ENCODE peak calls at places on chromosomes 13 and 19, in five cellular contexts. One of them, this sample, is unnamed.

GRCh38 chr19:7718668-7719067 is 13.2 kb downstream of the CLEC4G start:
- DNase-seq in hepatocyte: no peak
- DNase-seq in lower lobe of right lung: no peak
- DNase-seq in WERI-Rb-1: no peak
- DNase-seq in astrocyte of the spinal cord: no peak
- DNase-seq in this sample: no peak

GRCh38 chr19:46722004-46722380 is 5.1 kb upstream of the PRKD2 start:
- DNase-seq in lower lobe of right lung: no peak
- DNase-seq in astrocyte of the spinal cord: no peak
- DNase-seq in WERI-Rb-1: no peak
- DNase-seq in hepatocyte: no peak
- DNase-seq in this sample: no peak

GRCh38 chr19:39509233-39509632 is 5.7 kb upstream of the SELENOV start:
- DNase-seq in astrocyte of the spinal cord: no peak
- DNase-seq in lower lobe of right lung: no peak
- DNase-seq in WERI-Rb-1: no peak
- DNase-seq in hepatocyte: no peak
- DNase-seq in this sample: no peak

GRCh38 chr13:52356327-52356726 is 49.6 kb downstream of the THSD1 start:
- DNase-seq in hepatocyte: no peak
- DNase-seq in lower lobe of right lung: no peak
- DNase-seq in astrocyte of the spinal cord: peak; percentile 66
- DNase-seq in WERI-Rb-1: no peak
- DNase-seq in this sample: no peak

GRCh38 chr13:33827152-33827551 is 9.2 kb downstream of the RFC3 start:
- DNase-seq in WERI-Rb-1: no peak
- DNase-seq in lower lobe of right lung: no peak
- DNase-seq in astrocyte of the spinal cord: no peak
- DNase-seq in hepatocyte: no peak
- DNase-seq in this sample: no peak

GRCh38 chr19:5131866-5132561 is 163.1 kb downstream of the KDM4B start:
- DNase-seq in lower lobe of right lung: no peak
- DNase-seq in WERI-Rb-1: no peak
- DNase-seq in hepatocyte: peak; percentile 71
- DNase-seq in astrocyte of the spinal cord: no peak
- DNase-seq in this sample: peak; percentile 78

GRCh38 chr13:41694902-41695301 is 237.6 kb downstream of the RGCC start:
- DNase-seq in WERI-Rb-1: no peak
- DNase-seq in lower lobe of right lung: no peak
- DNase-seq in astrocyte of the spinal cord: peak; percentile 97
- DNase-seq in hepatocyte: peak; percentile 78
- DNase-seq in this sample: no peak

GRCh38 chr19:5436101-5436947 is 18.9 kb upstream of the ZNRF4 start:
- DNase-seq in hepatocyte: peak; percentile 68
- DNase-seq in WERI-Rb-1: peak; percentile 92
- DNase-seq in astrocyte of the spinal cord: peak; percentile 55
- DNase-seq in lower lobe of right lung: no peak
- DNase-seq in this sample: peak; percentile 95

GRCh38 chr13:67101730-67102467 is 128.2 kb downstream of the PCDH9 start:
- DNase-seq in astrocyte of the spinal cord: peak; percentile 15
- DNase-seq in WERI-Rb-1: no peak
- DNase-seq in lower lobe of right lung: no peak
- DNase-seq in hepatocyte: peak; percentile 8
- DNase-seq in this sample: no peak

GRCh38 chr19:1491114-1491848 is at the start of gene REEP6:
- DNase-seq in astrocyte of the spinal cord: no peak
- DNase-seq in hepatocyte: no peak
- DNase-seq in lower lobe of right lung: no peak
- DNase-seq in WERI-Rb-1: no peak
- DNase-seq in this sample: no peak
- TF ChIP-seq CTCF in astrocyte of the spinal cord: no peak
- TF ChIP-seq CTCF in hepatocyte: no peak
- TF ChIP-seq CTCF in lower lobe of right lung: no peak
- TF ChIP-seq CTCF in WERI-Rb-1: peak; percentile 8
- TF ChIP-seq CTCF in this sample: no peak

GRCh38 chr19:50258918-50259372 is 55.5 kb downstream of the MYH14 start:
- DNase-seq in astrocyte of the spinal cord: no peak
- DNase-seq in WERI-Rb-1: no peak
- DNase-seq in lower lobe of right lung: no peak
- DNase-seq in hepatocyte: peak; percentile 41
- DNase-seq in this sample: peak; percentile 57
- TF ChIP-seq CTCF in astrocyte of the spinal cord: peak; percentile 31
- TF ChIP-seq CTCF in WERI-Rb-1: peak; percentile 32
- TF ChIP-seq CTCF in lower lobe of right lung: peak; percentile 59
- TF ChIP-seq CTCF in hepatocyte: peak; percentile 50
- TF ChIP-seq CTCF in this sample: peak; percentile 81

GRCh38 chr19:18637644-18638630 is 1.1 kb downstream of the KLHL26 start:
- DNase-seq in lower lobe of right lung: no peak
- DNase-seq in hepatocyte: peak; percentile 65
- DNase-seq in astrocyte of the spinal cord: no peak
- DNase-seq in WERI-Rb-1: no peak
- DNase-seq in this sample: no peak
- TF ChIP-seq CTCF in lower lobe of right lung: no peak
- TF ChIP-seq CTCF in hepatocyte: no peak
- TF ChIP-seq CTCF in astrocyte of the spinal cord: no peak
- TF ChIP-seq CTCF in WERI-Rb-1: no peak
- TF ChIP-seq CTCF in this sample: no peak

GRCh38 chr13:38868870-38869269 is 121.8 kb downstream of the STOML3 start:
- DNase-seq in astrocyte of the spinal cord: no peak
- DNase-seq in hepatocyte: no peak
- DNase-seq in lower lobe of right lung: no peak
- DNase-seq in WERI-Rb-1: no peak
- DNase-seq in this sample: no peak

GRCh38 chr13:38871275-38871674 is 119.4 kb downstream of the STOML3 start:
- DNase-seq in hepatocyte: no peak
- DNase-seq in lower lobe of right lung: no peak
- DNase-seq in astrocyte of the spinal cord: no peak
- DNase-seq in WERI-Rb-1: no peak
- DNase-seq in this sample: no peak

GRCh38 chr13:38875186-38875875 is 115.3 kb downstream of the STOML3 start:
- DNase-seq in lower lobe of right lung: no peak
- DNase-seq in WERI-Rb-1: no peak
- DNase-seq in hepatocyte: no peak
- DNase-seq in astrocyte of the spinal cord: no peak
- DNase-seq in this sample: no peak

GRCh38 chr13:38868399-38868798 is 122.2 kb downstream of the STOML3 start:
- DNase-seq in lower lobe of right lung: no peak
- DNase-seq in WERI-Rb-1: no peak
- DNase-seq in hepatocyte: no peak
- DNase-seq in astrocyte of the spinal cord: no peak
- DNase-seq in this sample: no peak

GRCh38 chr13:38872693-38873092 is 117.9 kb downstream of the STOML3 start:
- DNase-seq in lower lobe of right lung: peak; percentile 47
- DNase-seq in astrocyte of the spinal cord: peak; percentile 64
- DNase-seq in hepatocyte: peak; percentile 69
- DNase-seq in WERI-Rb-1: peak; percentile 50
- DNase-seq in this sample: peak; percentile 76
- TF ChIP-seq CTCF in lower lobe of right lung: peak; percentile 44
- TF ChIP-seq CTCF in astrocyte of the spinal cord: peak; percentile 70
- TF ChIP-seq CTCF in hepatocyte: peak; percentile 69
- TF ChIP-seq CTCF in WERI-Rb-1: peak; percentile 39
- TF ChIP-seq CTCF in this sample: peak; percentile 91

DNA sequence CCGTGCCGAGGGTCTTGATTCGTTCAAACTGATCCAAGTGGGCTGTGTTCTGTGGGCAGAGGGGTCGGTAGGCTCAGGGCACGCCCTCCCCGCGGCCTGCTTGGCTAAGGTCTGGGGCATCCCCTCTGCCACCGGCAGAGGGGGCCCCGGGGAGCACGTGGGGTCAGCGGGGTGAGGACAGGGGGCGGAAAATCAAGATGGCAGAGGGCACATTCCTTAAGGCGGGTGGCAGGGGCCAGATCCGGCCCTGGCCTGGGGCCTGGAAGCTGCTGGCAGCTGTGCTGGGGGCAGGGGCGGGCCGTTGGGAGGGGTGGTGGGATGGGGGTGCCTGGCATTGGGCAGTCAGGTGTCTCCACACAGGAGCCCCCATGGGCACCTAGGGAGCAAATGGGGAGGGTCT is 10.7 kb downstream of the PRKACA start:
- DNase-seq in hepatocyte: no peak
- DNase-seq in WERI-Rb-1: no peak
- DNase-seq in lower lobe of right lung: no peak
- DNase-seq in astrocyte of the spinal cord: no peak
- DNase-seq in this sample: no peak
- TF ChIP-seq CTCF in hepatocyte: no peak
- TF ChIP-seq CTCF in WERI-Rb-1: no peak
- TF ChIP-seq CTCF in lower lobe of right lung: no peak
- TF ChIP-seq CTCF in astrocyte of the spinal cord: no peak
- TF ChIP-seq CTCF in this sample: no peak

GRCh38 chr13:94112227-94112626 is 367.3 kb downstream of the DCT start:
- DNase-seq in lower lobe of right lung: no peak
- DNase-seq in WERI-Rb-1: no peak
- DNase-seq in astrocyte of the spinal cord: peak; percentile 94
- DNase-seq in hepatocyte: no peak
- DNase-seq in this sample: no peak
- TF ChIP-seq CTCF in lower lobe of right lung: no peak
- TF ChIP-seq CTCF in WERI-Rb-1: no peak
- TF ChIP-seq CTCF in astrocyte of the spinal cord: no peak
- TF ChIP-seq CTCF in hepatocyte: no peak
- TF ChIP-seq CTCF in this sample: no peak

GRCh38 chr19:45168767-45169351 is 8.1 kb upstream of the NKPD1 start:
- DNase-seq in WERI-Rb-1: peak; percentile 60
- DNase-seq in astrocyte of the spinal cord: no peak
- DNase-seq in lower lobe of right lung: no peak
- DNase-seq in hepatocyte: peak; percentile 7
- DNase-seq in this sample: no peak
- TF ChIP-seq CTCF in WERI-Rb-1: peak; percentile 30
- TF ChIP-seq CTCF in astrocyte of the spinal cord: no peak
- TF ChIP-seq CTCF in lower lobe of right lung: no peak
- TF ChIP-seq CTCF in hepatocyte: no peak
- TF ChIP-seq CTCF in this sample: no peak

GRCh38 chr19:58453743-58454142 is 2.3 kb downstream of the ZNF324B start:
- DNase-seq in WERI-Rb-1: no peak
- DNase-seq in astrocyte of the spinal cord: no peak
- DNase-seq in hepatocyte: no peak
- DNase-seq in lower lobe of right lung: no peak
- DNase-seq in this sample: no peak
- TF ChIP-seq CTCF in WERI-Rb-1: no peak
- TF ChIP-seq CTCF in astrocyte of the spinal cord: no peak
- TF ChIP-seq CTCF in hepatocyte: no peak
- TF ChIP-seq CTCF in lower lobe of right lung: no peak
- TF ChIP-seq CTCF in this sample: no peak

GRCh38 chr13:110617326-110618072 is 2.2 kb downstream of the NAXD start:
- DNase-seq in WERI-Rb-1: no peak
- DNase-seq in astrocyte of the spinal cord: peak; percentile 84
- DNase-seq in hepatocyte: peak; percentile 69
- DNase-seq in lower lobe of right lung: no peak
- DNase-seq in this sample: no peak

GRCh38 chr13:110615005-110615321 is 382 bp upstream of the NAXD start:
- DNase-seq in lower lobe of right lung: no peak
- DNase-seq in astrocyte of the spinal cord: no peak
- DNase-seq in hepatocyte: no peak
- DNase-seq in WERI-Rb-1: no peak
- DNase-seq in this sample: no peak

GRCh38 chr13:110618167-110618566 is 2.8 kb downstream of the NAXD start:
- DNase-seq in hepatocyte: no peak
- DNase-seq in WERI-Rb-1: peak; percentile 4
- DNase-seq in astrocyte of the spinal cord: no peak
- DNase-seq in lower lobe of right lung: no peak
- DNase-seq in this sample: no peak

GRCh38 chr13:110616103-110617101 is 1.1 kb downstream of the NAXD start:
- DNase-seq in astrocyte of the spinal cord: peak; percentile 34
- DNase-seq in lower lobe of right lung: no peak
- DNase-seq in WERI-Rb-1: peak; percentile 51
- DNase-seq in hepatocyte: peak; percentile 80
- DNase-seq in this sample: peak; percentile 56

DNA sequence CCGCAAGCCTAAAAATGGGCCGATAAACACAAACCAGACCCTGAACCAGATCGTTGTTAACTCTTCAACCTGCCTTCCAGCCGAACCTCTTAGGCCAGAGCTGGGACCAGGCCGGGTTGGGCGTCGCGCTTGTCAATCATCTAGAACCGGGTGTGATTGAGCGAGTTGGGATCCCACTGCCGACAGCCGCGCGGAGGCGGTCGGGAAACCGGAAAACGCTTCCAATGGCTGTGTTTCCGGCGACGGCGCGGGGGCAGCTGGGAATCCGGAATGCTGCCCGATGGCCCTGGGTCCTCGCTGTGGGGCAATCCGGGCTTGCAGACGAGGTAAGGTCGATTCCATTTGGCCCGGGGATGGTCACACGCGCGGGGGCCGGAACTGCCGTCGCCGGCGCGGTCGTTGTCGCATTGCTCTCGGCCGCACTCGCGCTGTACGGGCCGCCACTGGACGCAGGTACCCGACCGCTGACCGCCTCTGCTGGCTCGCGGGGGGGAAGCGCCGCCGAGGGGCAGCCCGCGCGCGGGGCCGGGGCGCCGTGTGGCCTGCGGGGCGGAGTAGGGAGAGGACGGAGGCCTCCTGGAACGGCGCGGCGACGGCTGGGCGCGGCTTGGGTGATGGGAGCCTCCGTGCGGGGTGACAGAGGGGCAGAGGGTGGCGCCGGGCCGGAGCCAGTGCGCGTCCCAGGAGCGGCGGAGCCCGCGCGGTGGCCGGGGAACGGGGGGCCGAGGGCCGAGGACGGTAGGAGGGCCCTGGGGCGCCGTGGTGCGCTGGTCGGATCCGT is at the start of gene NAXD:
- DNase-seq in hepatocyte: peak; percentile 94
- DNase-seq in WERI-Rb-1: peak; percentile 99
- DNase-seq in astrocyte of the spinal cord: peak; percentile 93
- DNase-seq in lower lobe of right lung: peak; percentile 97
- DNase-seq in this sample: peak; percentile 80
- TF ChIP-seq CTCF in hepatocyte: no peak
- TF ChIP-seq CTCF in WERI-Rb-1: no peak
- TF ChIP-seq CTCF in astrocyte of the spinal cord: no peak
- TF ChIP-seq CTCF in lower lobe of right lung: no peak
- TF ChIP-seq CTCF in this sample: peak; percentile 6